ENCODE peak calls at places on chromosomes 6 and 20, in eight cellular contexts. One of them, this sample, is unnamed.

GRCh38 chr6:18276610-18277009 is 12.3 kb upstream of the DEK start:
- DNase-seq in RWPE1: no peak
- DNase-seq in dorsolateral prefrontal cortex: no peak
- DNase-seq in AG09309: no peak
- DNase-seq in suprapubic skin: no peak
- DNase-seq in AG10803: no peak
- DNase-seq in B cell: no peak
- DNase-seq in ovary: no peak
- DNase-seq in this sample: no peak

GRCh38 chr6:168089186-168090063 is 10.4 kb upstream of the FRMD1 start:
- DNase-seq in RWPE1: no peak
- DNase-seq in dorsolateral prefrontal cortex: no peak
- DNase-seq in AG09309: no peak
- DNase-seq in suprapubic skin: no peak
- DNase-seq in AG10803: no peak
- DNase-seq in B cell: no peak
- DNase-seq in ovary: no peak
- DNase-seq in this sample: peak; percentile 51

GRCh38 chr6:51618563-51618962 is 468.9 kb downstream of the PKHD1 start:
- DNase-seq in RWPE1: no peak
- DNase-seq in dorsolateral prefrontal cortex: no peak
- DNase-seq in AG09309: no peak
- DNase-seq in suprapubic skin: no peak
- DNase-seq in AG10803: no peak
- DNase-seq in B cell: no peak
- DNase-seq in ovary: no peak
- DNase-seq in this sample: no peak

GRCh38 chr20:64022671-64023070 is 13.3 kb upstream of the C20orf204 start:
- DNase-seq in RWPE1: no peak
- DNase-seq in dorsolateral prefrontal cortex: no peak
- DNase-seq in AG09309: no peak
- DNase-seq in suprapubic skin: no peak
- DNase-seq in AG10803: no peak
- DNase-seq in B cell: no peak
- DNase-seq in ovary: no peak
- DNase-seq in this sample: no peak

GRCh38 chr6:30076333-30076732 is 764 bp upstream of the RNF39 start:
- DNase-seq in RWPE1: no peak
- DNase-seq in dorsolateral prefrontal cortex: no peak
- DNase-seq in AG09309: no peak
- DNase-seq in suprapubic skin: no peak
- DNase-seq in AG10803: no peak
- DNase-seq in B cell: no peak
- DNase-seq in ovary: no peak
- DNase-seq in this sample: no peak

GRCh38 chr20:25284131-25284601 is 36.3 kb downstream of the PYGB start:
- DNase-seq in RWPE1: no peak
- DNase-seq in dorsolateral prefrontal cortex: no peak
- DNase-seq in AG09309: no peak
- DNase-seq in suprapubic skin: peak; percentile 74
- DNase-seq in AG10803: no peak
- DNase-seq in B cell: no peak
- DNase-seq in ovary: peak; percentile 10
- DNase-seq in this sample: peak; percentile 42

GRCh38 chr6:142943746-142944125 is 1.2 kb downstream of the HIVEP2 start:
- DNase-seq in RWPE1: no peak
- DNase-seq in dorsolateral prefrontal cortex: no peak
- DNase-seq in AG09309: no peak
- DNase-seq in suprapubic skin: no peak
- DNase-seq in AG10803: peak; percentile 48
- DNase-seq in B cell: no peak
- DNase-seq in ovary: peak; percentile 43
- DNase-seq in this sample: peak; percentile 74

GRCh38 chr6:138204792-138205384 is 13.4 kb downstream of the PBOV1 start:
- DNase-seq in RWPE1: no peak
- DNase-seq in dorsolateral prefrontal cortex: no peak
- DNase-seq in AG09309: no peak
- DNase-seq in suprapubic skin: no peak
- DNase-seq in AG10803: no peak
- DNase-seq in B cell: no peak
- DNase-seq in ovary: no peak
- DNase-seq in this sample: no peak

GRCh38 chr20:2230671-2231488 is 64.9 kb upstream of the TGM3 start:
- DNase-seq in RWPE1: no peak
- DNase-seq in dorsolateral prefrontal cortex: no peak
- DNase-seq in AG09309: no peak
- DNase-seq in suprapubic skin: no peak
- DNase-seq in AG10803: peak; percentile 14
- DNase-seq in B cell: no peak
- DNase-seq in ovary: no peak
- DNase-seq in this sample: no peak

GRCh38 chr6:87483929-87484328 is 11.2 kb downstream of the SLC35A1 start:
- DNase-seq in RWPE1: peak; percentile 12
- DNase-seq in dorsolateral prefrontal cortex: no peak
- DNase-seq in AG09309: no peak
- DNase-seq in suprapubic skin: no peak
- DNase-seq in AG10803: peak; percentile 44
- DNase-seq in B cell: peak; percentile 27
- DNase-seq in ovary: no peak
- DNase-seq in this sample: peak; percentile 51

GRCh38 chr20:15236812-15237211 is 899.4 kb upstream of the FLRT3 start:
- DNase-seq in RWPE1: peak; percentile 26
- DNase-seq in dorsolateral prefrontal cortex: no peak
- DNase-seq in AG09309: no peak
- DNase-seq in suprapubic skin: no peak
- DNase-seq in AG10803: peak; percentile 59
- DNase-seq in B cell: peak; percentile 47
- DNase-seq in ovary: no peak
- DNase-seq in this sample: no peak

GRCh38 chr6:13436691-13437568 is 50.5 kb downstream of the GFOD1 start:
- DNase-seq in RWPE1: no peak
- DNase-seq in dorsolateral prefrontal cortex: no peak
- DNase-seq in AG09309: no peak
- DNase-seq in suprapubic skin: no peak
- DNase-seq in AG10803: no peak
- DNase-seq in B cell: no peak
- DNase-seq in ovary: no peak
- DNase-seq in this sample: no peak

GRCh38 chr6:138250053-138250452 is 31.8 kb upstream of the PBOV1 start:
- DNase-seq in RWPE1: no peak
- DNase-seq in dorsolateral prefrontal cortex: no peak
- DNase-seq in AG09309: no peak
- DNase-seq in suprapubic skin: no peak
- DNase-seq in AG10803: no peak
- DNase-seq in B cell: no peak
- DNase-seq in ovary: no peak
- DNase-seq in this sample: no peak

GRCh38 chr6:1624848-1625341 is 15.2 kb downstream of the FOXC1 start:
- DNase-seq in RWPE1: no peak
- DNase-seq in dorsolateral prefrontal cortex: no peak
- DNase-seq in AG09309: no peak
- DNase-seq in suprapubic skin: no peak
- DNase-seq in AG10803: peak; percentile 33
- DNase-seq in B cell: peak; percentile 45
- DNase-seq in ovary: no peak
- DNase-seq in this sample: peak; percentile 78

GRCh38 chr6:89146748-89147715 is 1.2 kb downstream of the PM20D2 start:
- DNase-seq in RWPE1: peak; percentile 45
- DNase-seq in dorsolateral prefrontal cortex: no peak
- DNase-seq in AG09309: no peak
- DNase-seq in suprapubic skin: no peak
- DNase-seq in AG10803: peak; percentile 24
- DNase-seq in B cell: peak; percentile 8
- DNase-seq in ovary: no peak
- DNase-seq in this sample: no peak

GRCh38 chr6:15301179-15302006 is 55.5 kb downstream of the JARID2 start:
- DNase-seq in RWPE1: no peak
- DNase-seq in dorsolateral prefrontal cortex: no peak
- DNase-seq in AG09309: no peak
- DNase-seq in suprapubic skin: no peak
- DNase-seq in AG10803: no peak
- DNase-seq in B cell: no peak
- DNase-seq in ovary: no peak
- DNase-seq in this sample: no peak

DNA sequence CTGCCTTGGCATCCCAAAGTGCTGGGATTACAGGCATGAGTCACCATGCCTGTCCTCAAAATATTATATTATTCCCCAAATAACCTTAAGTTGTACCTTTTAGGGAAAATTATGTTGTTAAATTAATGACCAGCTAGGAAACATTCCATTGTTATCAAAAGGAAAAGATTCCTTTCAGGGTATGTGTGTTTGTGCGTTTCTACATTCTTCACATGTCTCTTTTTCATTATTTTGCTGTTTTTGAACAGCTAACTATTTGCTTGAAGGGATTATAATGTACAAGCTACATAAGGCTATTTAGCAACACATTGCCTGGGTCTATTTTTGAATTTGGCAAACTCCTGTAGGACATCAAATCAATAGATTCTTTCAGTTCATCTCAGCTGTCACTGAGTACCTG is 57.1 kb downstream of the GJA1 start:
- DNase-seq in RWPE1: no peak
- DNase-seq in dorsolateral prefrontal cortex: no peak
- DNase-seq in AG09309: no peak
- DNase-seq in suprapubic skin: no peak
- DNase-seq in AG10803: no peak
- DNase-seq in B cell: no peak
- DNase-seq in ovary: no peak
- DNase-seq in this sample: no peak
- TF ChIP-seq CTCF in RWPE1: no peak
- TF ChIP-seq CTCF in dorsolateral prefrontal cortex: no peak
- TF ChIP-seq CTCF in AG09309: no peak
- TF ChIP-seq CTCF in suprapubic skin: no peak
- TF ChIP-seq CTCF in AG10803: no peak
- TF ChIP-seq CTCF in B cell: no peak
- TF ChIP-seq CTCF in ovary: no peak
- TF ChIP-seq CTCF in this sample: no peak

GRCh38 chr6:81720427-81720826 is 32.1 kb downstream of the TENT5A start:
- DNase-seq in RWPE1: no peak
- DNase-seq in dorsolateral prefrontal cortex: no peak
- DNase-seq in AG09309: no peak
- DNase-seq in suprapubic skin: no peak
- DNase-seq in AG10803: no peak
- DNase-seq in B cell: no peak
- DNase-seq in ovary: no peak
- DNase-seq in this sample: no peak

GRCh38 chr6:81725127-81725526 is 27.4 kb downstream of the TENT5A start:
- DNase-seq in RWPE1: no peak
- DNase-seq in dorsolateral prefrontal cortex: no peak
- DNase-seq in AG09309: no peak
- DNase-seq in suprapubic skin: no peak
- DNase-seq in AG10803: no peak
- DNase-seq in B cell: no peak
- DNase-seq in ovary: no peak
- DNase-seq in this sample: no peak

GRCh38 chr6:81727876-81728517 is 24.5 kb downstream of the TENT5A start:
- DNase-seq in RWPE1: no peak
- DNase-seq in dorsolateral prefrontal cortex: no peak
- DNase-seq in AG09309: no peak
- DNase-seq in suprapubic skin: no peak
- DNase-seq in AG10803: no peak
- DNase-seq in B cell: no peak
- DNase-seq in ovary: no peak
- DNase-seq in this sample: no peak

GRCh38 chr6:81718126-81718525 is 34.4 kb downstream of the TENT5A start:
- DNase-seq in RWPE1: no peak
- DNase-seq in dorsolateral prefrontal cortex: no peak
- DNase-seq in AG09309: no peak
- DNase-seq in suprapubic skin: no peak
- DNase-seq in AG10803: peak; percentile 46
- DNase-seq in B cell: no peak
- DNase-seq in ovary: no peak
- DNase-seq in this sample: no peak

GRCh38 chr6:81722503-81723223 is 29.8 kb downstream of the TENT5A start:
- DNase-seq in RWPE1: no peak
- DNase-seq in dorsolateral prefrontal cortex: no peak
- DNase-seq in AG09309: no peak
- DNase-seq in suprapubic skin: no peak
- DNase-seq in AG10803: no peak
- DNase-seq in B cell: no peak
- DNase-seq in ovary: no peak
- DNase-seq in this sample: no peak
- TF ChIP-seq CTCF in RWPE1: no peak
- TF ChIP-seq CTCF in dorsolateral prefrontal cortex: no peak
- TF ChIP-seq CTCF in AG09309: no peak
- TF ChIP-seq CTCF in suprapubic skin: no peak
- TF ChIP-seq CTCF in AG10803: no peak
- TF ChIP-seq CTCF in B cell: no peak
- TF ChIP-seq CTCF in ovary: no peak
- TF ChIP-seq CTCF in this sample: no peak

DNA sequence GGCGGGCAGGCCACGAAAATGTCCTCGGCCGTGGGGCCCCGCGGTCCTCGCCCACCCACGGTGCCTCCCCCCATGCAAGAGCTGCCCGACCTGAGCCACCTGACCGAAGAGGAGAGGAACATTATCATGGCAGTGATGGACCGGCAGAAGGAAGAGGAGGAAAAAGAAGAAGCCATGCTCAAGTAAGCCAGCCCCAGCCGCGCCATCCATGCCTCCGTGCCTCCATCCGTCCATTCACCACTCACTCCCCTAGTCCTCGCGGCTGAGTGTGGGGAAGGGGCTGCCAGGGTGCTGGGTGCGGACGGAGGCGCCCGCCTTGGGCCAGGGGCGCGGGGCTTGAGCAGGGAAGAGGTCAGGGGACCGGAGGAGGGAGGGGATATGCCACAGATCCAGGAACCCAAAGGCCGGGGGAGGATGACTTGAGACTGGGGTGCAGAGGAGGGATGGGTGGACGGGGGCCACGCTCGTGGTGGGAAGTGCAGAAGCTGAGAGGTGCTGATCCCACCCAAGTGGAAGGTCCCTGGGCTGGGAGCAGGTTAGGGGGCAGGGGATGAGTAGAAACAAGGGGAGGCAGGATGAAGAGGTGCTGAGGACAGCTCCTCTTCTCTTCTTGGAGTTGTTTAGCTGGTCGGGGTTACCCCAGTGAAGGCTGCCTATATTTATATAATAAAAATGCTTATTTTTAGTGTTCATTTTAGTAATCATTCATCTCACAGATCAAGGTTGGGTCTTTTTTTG is 825 bp downstream of the RIMS1 start:
- DNase-seq in RWPE1: no peak
- DNase-seq in dorsolateral prefrontal cortex: no peak
- DNase-seq in AG09309: no peak
- DNase-seq in suprapubic skin: no peak
- DNase-seq in AG10803: no peak
- DNase-seq in B cell: no peak
- DNase-seq in ovary: no peak
- DNase-seq in this sample: peak; percentile 60
- TF ChIP-seq CTCF in RWPE1: no peak
- TF ChIP-seq CTCF in dorsolateral prefrontal cortex: no peak
- TF ChIP-seq CTCF in AG09309: no peak
- TF ChIP-seq CTCF in suprapubic skin: no peak
- TF ChIP-seq CTCF in AG10803: no peak
- TF ChIP-seq CTCF in B cell: no peak
- TF ChIP-seq CTCF in ovary: no peak
- TF ChIP-seq CTCF in this sample: no peak

DNA sequence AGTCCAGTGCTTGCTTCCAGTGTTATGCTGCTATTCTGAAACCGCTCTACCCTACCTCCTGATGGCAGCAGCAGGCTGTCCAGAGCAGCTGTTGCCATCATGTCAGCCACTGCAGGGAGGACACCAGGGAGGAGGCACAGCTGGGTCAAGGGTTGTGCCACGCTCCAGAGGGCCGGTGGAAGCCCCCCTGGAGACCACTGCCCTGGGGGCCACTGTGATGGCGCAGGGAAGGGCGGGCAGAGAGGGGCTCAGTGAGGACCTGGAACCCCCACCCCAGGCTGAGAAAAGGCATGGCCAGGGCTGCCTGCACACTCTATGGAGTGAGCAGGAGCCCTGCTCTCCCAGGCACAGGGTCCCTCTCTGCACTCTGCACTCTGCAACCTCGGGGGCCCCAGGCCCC is 271.3 kb upstream of the BTBD3 start:
- DNase-seq in RWPE1: no peak
- DNase-seq in dorsolateral prefrontal cortex: no peak
- DNase-seq in AG09309: no peak
- DNase-seq in suprapubic skin: no peak
- DNase-seq in AG10803: no peak
- DNase-seq in B cell: no peak
- DNase-seq in ovary: no peak
- DNase-seq in this sample: peak; percentile 45
- TF ChIP-seq CTCF in RWPE1: no peak
- TF ChIP-seq CTCF in dorsolateral prefrontal cortex: no peak
- TF ChIP-seq CTCF in AG09309: no peak
- TF ChIP-seq CTCF in suprapubic skin: no peak
- TF ChIP-seq CTCF in AG10803: no peak
- TF ChIP-seq CTCF in B cell: no peak
- TF ChIP-seq CTCF in ovary: no peak
- TF ChIP-seq CTCF in this sample: no peak